ENCODE peak calls at places on chromosomes 12 and 14, in six cellular contexts. S, I, Y, K, U and O are unnamed samples. For H3K4me1, the result is how much of the 10 kb centered on the place peaks cover.

GRCh38 chr14:50318031-50318626 is 6.0 kb downstream of the DMAC2L start:
- DNase-seq in S (no peak), I (no peak), Y (no peak), K (no peak), U (no peak), O (no peak)

GRCh38 chr14:81323094-81323493 is 77.0 kb downstream of the STON2 start:
- DNase-seq in S (no peak), I (no peak), Y (no peak), K (no peak), U (no peak), O (no peak)

GRCh38 chr14:102900631-102901571 is 21.6 kb upstream of the AMN start:
- DNase-seq in S (peak), I (no peak), Y (no peak), K (no peak), U (no peak), O (no peak)

GRCh38 chr12:116123511-116124258 is 153.8 kb downstream of the MED13L start:
- DNase-seq in S (peak), I (no peak), Y (no peak), K (no peak), U (peak), O (no peak)

GRCh38 chr12:46160081-46160980 is 108.5 kb downstream of the SLC38A1 start:
- DNase-seq in S (no peak), I (peak), Y (no peak), K (no peak), U (no peak), O (peak)

GRCh38 chr12:51863921-51864700 is 15.6 kb upstream of the FIGNL2 start:
- DNase-seq in S (no peak), I (no peak), Y (no peak), K (no peak), U (no peak), O (no peak)

GRCh38 chr14:44820230-44820964 is 141.3 kb downstream of the KLHL28 start:
- DNase-seq in S (no peak), I (no peak), Y (no peak), K (no peak), U (no peak), O (no peak)

GRCh38 chr12:77382096-77382742 is 316.9 kb upstream of the E2F7 start:
- DNase-seq in S (no peak), I (no peak), Y (no peak), K (no peak), U (no peak), O (no peak)

GRCh38 chr12:27606986-27607385 is 83.0 kb downstream of the PPFIBP1 start:
- DNase-seq in S (no peak), I (no peak), Y (no peak), K (no peak), U (no peak), O (no peak)

GRCh38 chr12:11656550-11656949 is 7.1 kb downstream of the ETV6 start:
- DNase-seq in S (no peak), I (no peak), Y (no peak), K (no peak), U (no peak), O (no peak)

GRCh38 chr14:25396128-25396527 is 346.2 kb upstream of the STXBP6 start:
- DNase-seq in S (no peak), I (no peak), Y (no peak), K (no peak), U (no peak), O (no peak)

GRCh38 chr12:89306827-89307498 is 45.3 kb downstream of the DUSP6 start:
- DNase-seq in S (no peak), I (no peak), Y (no peak), K (no peak), U (no peak), O (no peak)

GRCh38 chr12:115096673-115097349 is 412.8 kb upstream of the TBX3 start:
- DNase-seq in S (no peak), I (no peak), Y (no peak), K (no peak), U (peak), O (no peak)

GRCh38 chr14:94680498-94681288 is 68.5 kb downstream of the SERPINA3 start:
- DNase-seq in S (no peak), I (no peak), Y (no peak), K (no peak), U (no peak), O (no peak)

GRCh38 chr12:67431436-67432049 is 162.4 kb downstream of the CAND1 start:
- DNase-seq in S (no peak), I (no peak), Y (no peak), K (no peak), U (no peak), O (no peak)

GRCh38 chr14:49541049-49541448 is 45.1 kb downstream of the RPS29 start:
- DNase-seq in S (no peak), I (no peak), Y (no peak), K (no peak), U (no peak), O (no peak)

GRCh38 chr14:69921052-69921451 is 41.8 kb downstream of the SMOC1 start:
- DNase-seq in S (no peak), I (no peak), Y (no peak), K (no peak), U (no peak), O (no peak)

GRCh38 chr14:65940056-65940735 is 527.7 kb downstream of the FUT8 start:
- DNase-seq in S (no peak), I (no peak), Y (no peak), K (no peak), U (no peak), O (no peak)

GRCh38 chr14:89190779-89191513 is 226.1 kb downstream of the FOXN3 start:
- DNase-seq in S (no peak), I (no peak), Y (no peak), K (no peak), U (no peak), O (no peak)

GRCh38 chr14:103628221-103628683 is 759 bp upstream of the KLC1 start:
- DNase-seq in S (peak), I (peak), Y (peak), K (no peak), U (peak), O (peak)

GRCh38 chr12:29569392-29569791 is 71.9 kb upstream of the OVCH1 start:
- DNase-seq in S (no peak), I (no peak), Y (no peak), K (no peak), U (no peak), O (no peak)

GRCh38 chr14:104179564-104180129 is 41.3 kb downstream of the KIF26A start:
- DNase-seq in S (no peak), I (no peak), Y (peak), K (no peak), U (no peak), O (no peak)

GRCh38 chr12:45049912-45050318 is 984 bp downstream of the DBX2 start:
- DNase-seq in S (no peak), I (no peak), Y (no peak), K (no peak), U (no peak), O (no peak)

GRCh38 chr12:63149884-63150254 is 1.1 kb downstream of the AVPR1A start:
- DNase-seq in S (no peak), I (no peak), Y (no peak), K (no peak), U (no peak), O (no peak)

GRCh38 chr12:65886996-65887395 is 62.7 kb downstream of the HMGA2 start:
- DNase-seq in S (no peak), I (no peak), Y (no peak), K (no peak), U (no peak), O (no peak)

DNA sequence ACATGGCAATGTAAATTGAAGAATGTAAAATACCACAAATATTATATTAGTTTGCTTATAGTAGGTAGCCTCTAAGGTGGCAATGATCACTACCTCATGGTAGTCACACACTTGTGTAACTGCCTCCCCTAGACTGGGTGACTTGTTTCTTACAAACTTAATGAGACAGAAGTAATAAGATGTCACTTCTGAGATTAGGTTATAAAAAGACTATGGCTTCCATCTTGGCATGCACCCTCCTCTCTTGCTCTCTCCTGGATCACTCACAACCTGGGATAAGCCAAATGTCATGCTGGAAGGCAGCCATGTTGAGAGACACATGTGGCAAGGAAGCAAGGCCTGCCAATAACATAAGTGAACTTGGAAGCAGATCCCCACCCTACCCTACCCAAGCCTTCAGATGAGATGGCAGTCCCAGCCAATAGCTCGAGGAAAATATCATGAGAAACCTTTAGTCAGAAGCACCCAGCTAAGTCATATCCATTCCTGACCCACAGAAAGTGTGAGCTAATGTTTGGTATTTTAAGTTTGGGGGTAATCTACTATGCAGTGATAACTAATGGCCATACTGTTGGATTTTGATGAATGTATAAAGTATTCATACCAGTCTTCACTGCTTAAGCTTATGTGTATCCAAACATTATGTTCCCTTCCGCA is 43.3 kb downstream of the PPP1R12A start:
- DNase-seq in S (no peak), I (no peak), Y (no peak), K (no peak), U (no peak), O (no peak)
- H3K4me1 ChIP-seq in S (under half), I (under half), Y (under half), K (under half), U (half or more), O (under half)

GRCh38 chr12:107681455-107681835 is 4.2 kb upstream of the PWP1 start:
- DNase-seq in S (no peak), I (no peak), Y (no peak), K (no peak), U (no peak), O (no peak)

GRCh38 chr12:107684990-107685359 is 624 bp upstream of the PWP1 start:
- DNase-seq in S (no peak), I (no peak), Y (no peak), K (no peak), U (no peak), O (no peak)

GRCh38 chr12:107685360-107686248 is at the start of gene PWP1:
- DNase-seq in S (peak), I (peak), Y (peak), K (peak), U (peak), O (peak)

GRCh38 chr12:107681836-107682820 is 3.5 kb upstream of the PWP1 start:
- DNase-seq in S (no peak), I (no peak), Y (peak), K (no peak), U (no peak), O (no peak)

GRCh38 chr12:107684029-107684790 is 1.4 kb upstream of the PWP1 start:
- DNase-seq in S (no peak), I (no peak), Y (no peak), K (no peak), U (no peak), O (no peak)
- H3K27ac ChIP-seq in S (no peak), I (no peak), Y (no peak), K (no peak), U (no peak), O (no peak)

GRCh38 chr12:57151741-57152407 is 4.5 kb upstream of the LRP1-AS start:
- DNase-seq in S (no peak), I (peak), Y (peak), K (no peak), U (peak), O (peak)
- H3K4me1 ChIP-seq in S (half or more), I (under half), Y (under half), K (half or more), U (half or more), O (under half)

GRCh38 chr12:21649034-21649433 is 8.6 kb downstream of the LDHB start:
- DNase-seq in S (no peak), I (no peak), Y (no peak), K (no peak), U (no peak), O (no peak)
- H3K27ac ChIP-seq in S (no peak), I (no peak), Y (no peak), K (no peak), U (no peak), O (no peak)